ENCODE peak calls at places on chromosomes 5 and 9, in six cellular contexts. K is progenitor cell of endocrine pancreas; R is stimulated activated CD4-positive, alpha-beta T cell treated with anti-CD3 and anti-CD28 coated beads, Interleukin-12 subunit alpha, Interleukin-12 subunit beta, amount 100 ng/mL, for 48 hours; M is H1; L is naive thymus-derived CD8-positive, alpha-beta T cell; X is T follicular helper cell. T is an unnamed sample.
A peak's percentile ranks its signal among the peaks of the same experiment; 100 is the strongest.

GRCh38 chr5:151023651-151024050 is 3.3 kb downstream of the GPX3 start:
- DNase-seq in K (no peak), R (no peak), M (no peak), L (no peak), X (no peak), T (no peak)

GRCh38 chr9:38771593-38771992 is 51.7 kb upstream of the FAM240B start:
- DNase-seq in K (no peak), R (no peak), M (no peak), L (no peak), X (no peak), T (no peak)

GRCh38 chr9:77731008-77731698 is 83.0 kb upstream of the GNA14 start:
- DNase-seq in K (no peak), R (no peak), M (no peak), L (no peak), X (no peak), T (no peak)

GRCh38 chr9:104302775-104303174 is 201.3 kb upstream of the OR13F1 start:
- DNase-seq in K (no peak), R (no peak), M (no peak), L (no peak), X (no peak), T (no peak)

GRCh38 chr5:125117556-125117955 is 371.1 kb upstream of the ZNF608 start:
- DNase-seq in K (no peak), R (no peak), M (no peak), L (no peak), X (no peak), T (no peak)

GRCh38 chr9:16321461-16322119 is 548.9 kb downstream of the BNC2 start:
- DNase-seq in K (no peak), R (no peak), M (no peak), L (no peak), X (no peak), T (no peak)

GRCh38 chr9:100427366-100428263 is 672 bp downstream of the MSANTD3 start:
- DNase-seq in K (peak; percentile 43), R (peak; percentile 4), M (no peak), L (peak; percentile 57), X (no peak), T (peak; percentile 30)

GRCh38 chr5:87116821-87117512 is 150.7 kb upstream of the RASA1 start:
- DNase-seq in K (no peak), R (no peak), M (no peak), L (no peak), X (no peak), T (no peak)

GRCh38 chr5:59795141-59795540 is 98.4 kb downstream of the PDE4D start:
- DNase-seq in K (no peak), R (no peak), M (no peak), L (no peak), X (no peak), T (no peak)

GRCh38 chr5:81420039-81420667 is 26.2 kb upstream of the ACOT12 start:
- DNase-seq in K (no peak), R (no peak), M (no peak), L (no peak), X (no peak), T (no peak)

GRCh38 chr9:135886147-135886981 is 21.0 kb downstream of the CAMSAP1 start:
- DNase-seq in K (no peak), R (no peak), M (no peak), L (no peak), X (no peak), T (no peak)

GRCh38 chr9:15509931-15510788 is 610 bp downstream of the PSIP1 start:
- DNase-seq in K (peak; percentile 31), R (peak; percentile 39), M (peak; percentile 69), L (peak; percentile 68), X (peak; percentile 50), T (peak; percentile 57)

GRCh38 chr9:136520053-136520540 is 25.8 kb downstream of the NOTCH1 start:
- DNase-seq in K (peak; percentile 39), R (no peak), M (no peak), L (no peak), X (no peak), T (no peak)

GRCh38 chr5:174612686-174613085 is 111.7 kb upstream of the MSX2 start:
- DNase-seq in K (no peak), R (no peak), M (no peak), L (no peak), X (no peak), T (no peak)

GRCh38 chr5:68500828-68501227 is 285.3 kb downstream of the PIK3R1 start:
- DNase-seq in K (no peak), R (no peak), M (no peak), L (no peak), X (no peak), T (no peak)

GRCh38 chr9:85445887-85446286 is 295.9 kb downstream of the AGTPBP1 start:
- DNase-seq in K (no peak), R (no peak), M (no peak), L (no peak), X (no peak), T (no peak)

GRCh38 chr5:1315018-1315708 is 20.3 kb upstream of the TERT start:
- DNase-seq in K (no peak), R (no peak), M (no peak), L (no peak), X (peak; percentile 66), T (no peak)

GRCh38 chr9:16824545-16825041 is 45.9 kb downstream of the BNC2 start:
- DNase-seq in K (no peak), R (no peak), M (no peak), L (no peak), X (no peak), T (no peak)

GRCh38 chr5:65961644-65962043 is 35.3 kb downstream of the ERBIN start:
- DNase-seq in K (no peak), R (no peak), M (no peak), L (no peak), X (no peak), T (no peak)

GRCh38 chr9:96688745-96689464 is 33.8 kb upstream of the PRXL2C start:
- DNase-seq in K (no peak), R (no peak), M (no peak), L (no peak), X (no peak), T (no peak)

GRCh38 chr5:148790545-148791333 is 35.7 kb upstream of the ADRB2 start:
- DNase-seq in K (no peak), R (no peak), M (no peak), L (no peak), X (no peak), T (no peak)

T was measured in central memory CD4-positive, alpha-beta T cell.